ENCODE peak calls at places on chromosomes 4 and X, in eight cellular contexts. V is renal cortical epithelial cell; Q is RPMI8226; N is neuronal stem cell; W is stomach; X is activated CD4-positive, alpha-beta T cell treated with anti-CD3 and anti-CD28 coated beads, Interleukin-2, amount 50 U/mL, for 48 hours; E is NCI-H2171 treated with DMSO at 0.1 percent for 48 hours; H is stimulated activated CD4-positive, alpha-beta T cell treated with anti-CD3 and anti-CD28 coated beads, Interleukin-4, amount 100 ng/mL, for 48 hours. B is an unnamed sample.
A peak's percentile ranks its signal among the peaks of the same experiment; 100 is the strongest.

GRCh38 chrX:150692837-150693781 is at the start of gene MTMR1:
- DNase-seq in V (no peak), Q (peak; percentile 63), N (no peak), W (peak; percentile 44), X (peak; percentile 41), E (peak; percentile 51), H (peak; percentile 32), B (no peak)

GRCh38 chrX:55342533-55343501 is 78.1 kb upstream of the PAGE3 start:
- DNase-seq in V (peak; percentile 4), Q (peak; percentile 48), N (no peak), W (peak; percentile 30), X (peak; percentile 52), E (peak; percentile 4), H (peak; percentile 0), B (no peak)

GRCh38 chr4:108345862-108346530 is 177.3 kb upstream of the LEF1 start:
- DNase-seq in V (peak; percentile 75), Q (no peak), N (no peak), W (no peak), X (no peak), E (no peak), H (no peak), B (no peak)

GRCh38 chr4:2284161-2284933 is 22.4 kb upstream of the MXD4 start:
- DNase-seq in V (no peak), Q (no peak), N (no peak), W (no peak), X (no peak), E (no peak), H (no peak), B (no peak)

GRCh38 chr4:14168919-14169318 is 541.4 kb upstream of the BOD1L1 start:
- DNase-seq in V (peak; percentile 98), Q (peak; percentile 8), N (no peak), W (peak; percentile 76), X (no peak), E (no peak), H (no peak), B (no peak)

GRCh38 chr4:33381806-33382205 is 2661.6 kb downstream of the PCDH7 start:
- DNase-seq in V (peak; percentile 58), Q (no peak), N (no peak), W (no peak), X (no peak), E (peak; percentile 13), H (no peak), B (no peak)

GRCh38 chr4:122602277-122603142 is 18.4 kb downstream of the IL21 start:
- DNase-seq in V (peak; percentile 70), Q (peak; percentile 38), N (peak; percentile 6), W (no peak), X (no peak), E (no peak), H (no peak), B (no peak)

GRCh38 chrX:44829836-44830235 is 14.0 kb upstream of the DUSP21 start:
- DNase-seq in V (no peak), Q (no peak), N (no peak), W (no peak), X (no peak), E (no peak), H (no peak), B (no peak)

GRCh38 chrX:72255445-72255844 is 16.6 kb upstream of the ERCC6L start:
- DNase-seq in V (peak; percentile 51), Q (no peak), N (no peak), W (peak; percentile 27), X (peak; percentile 7), E (peak; percentile 8), H (no peak), B (no peak)

GRCh38 chr4:27861381-27861787 is 1000.7 kb downstream of the STIM2 start:
- DNase-seq in V (peak; percentile 10), Q (no peak), N (peak; percentile 49), W (peak; percentile 48), X (no peak), E (peak; percentile 0), H (no peak), B (no peak)